ENCODE peak calls at places on chromosomes 1 and 21, in four cellular contexts. P is H9, T is IMR-90, A is mesenchymal stem cell. Y is an unnamed sample.

GRCh38 chr1:156705918-156706646 is 699 bp upstream of the CRABP2 start:
- DNase-seq in P (peak), T (peak), A (peak), Y (peak)

GRCh38 chr1:76764638-76765572 is 102.4 kb upstream of the ST6GALNAC5 start:
- DNase-seq in P (no peak), T (no peak), A (no peak), Y (no peak)

GRCh38 chr1:24308365-24309015 is 10.7 kb upstream of the GRHL3 start:
- DNase-seq in P (peak), T (no peak), A (no peak), Y (no peak)

GRCh38 chr1:70909262-70909817 is 138.3 kb downstream of the PTGER3 start:
- DNase-seq in P (no peak), T (no peak), A (no peak), Y (no peak)

GRCh38 chr1:8412183-8412831 is 94.4 kb downstream of the SLC45A1 start:
- DNase-seq in P (no peak), T (peak), A (peak), Y (no peak)

GRCh38 chr1:26666855-26667254 is 29.0 kb upstream of the ARID1A start:
- DNase-seq in P (no peak), T (peak), A (peak), Y (no peak)

GRCh38 chr1:168085401-168085872 is 51.3 kb downstream of the GPR161 start:
- DNase-seq in P (no peak), T (no peak), A (no peak), Y (no peak)

GRCh38 chr1:168643152-168643551 is 66.7 kb downstream of the XCL1 start:
- DNase-seq in P (no peak), T (no peak), A (peak), Y (no peak)

GRCh38 chr1:29380532-29380931 is 144.2 kb downstream of the PTPRU start:
- DNase-seq in P (no peak), T (peak), A (no peak), Y (no peak)

GRCh38 chr1:78677788-78678187 is 28.2 kb downstream of the IFI44 start:
- DNase-seq in P (no peak), T (no peak), A (no peak), Y (no peak)

GRCh38 chr1:89633103-89633744 is at the start of gene LRRC8C:
- DNase-seq in P (peak), T (peak), A (peak), Y (no peak)

GRCh38 chr1:172125250-172125649 is 284.0 kb downstream of the DNM3 start:
- DNase-seq in P (no peak), T (no peak), A (no peak), Y (no peak)

GRCh38 chr1:172121071-172121717 is 279.9 kb downstream of the DNM3 start:
- DNase-seq in P (no peak), T (no peak), A (no peak), Y (no peak)

GRCh38 chr1:172120381-172120780 is 279.1 kb downstream of the DNM3 start:
- DNase-seq in P (no peak), T (no peak), A (no peak), Y (no peak)

GRCh38 chr1:172119184-172119583 is 277.9 kb downstream of the DNM3 start:
- DNase-seq in P (no peak), T (no peak), A (no peak), Y (no peak)

GRCh38 chr1:172122381-172122780 is 281.1 kb downstream of the DNM3 start:
- DNase-seq in P (no peak), T (no peak), A (no peak), Y (no peak)
- H2AK5ac ChIP-seq in P (no peak), T (no peak), A (no peak), Y (no peak)

GRCh38 chr1:39738622-39739366 is at the start of gene PPIE:
- DNase-seq in P (peak), T (peak), A (peak), Y (peak)
- H2BK120ac ChIP-seq in P (no peak), T (peak), A (no peak), Y (no peak)

DNA sequence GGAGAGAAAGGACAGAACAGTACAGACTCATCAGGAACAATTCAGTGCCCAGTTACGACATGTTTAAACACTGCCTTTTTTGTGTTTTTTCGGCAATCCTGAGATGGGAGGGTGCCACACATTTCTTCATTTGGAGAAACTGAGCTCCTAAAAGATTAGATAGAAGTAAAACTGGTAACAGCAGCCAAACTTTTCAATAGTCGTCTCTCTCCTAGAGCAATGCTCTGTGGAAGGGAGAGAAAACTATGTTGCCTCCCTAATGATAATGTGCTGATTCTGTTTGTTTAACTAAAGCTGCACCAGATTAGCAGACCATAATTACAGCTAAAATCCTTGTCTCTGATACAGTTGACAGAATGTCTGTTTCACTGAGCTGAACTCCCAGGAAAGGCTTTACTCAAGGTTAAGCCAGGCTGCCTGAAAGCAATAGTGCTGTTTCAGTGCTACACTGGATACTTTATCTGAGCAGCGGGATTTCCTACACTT is 76.2 kb upstream of the CXADR start:
- DNase-seq in P (no peak), T (no peak), A (peak), Y (no peak)
- H3K23ac ChIP-seq in P (no peak), T (no peak), A (no peak), Y (no peak)

GRCh38 chr21:46142581-46143473 is 12.6 kb downstream of the FTCD start:
- DNase-seq in P (no peak), T (no peak), A (no peak), Y (no peak)
- H2AK5ac ChIP-seq in P (no peak), T (peak), A (no peak), Y (no peak)

Y was measured in neuronal stem cell.